ENCODE peak calls at places on chromosomes 6 and 20, in seven cellular contexts. I is LoVo; O is NT2/D1; S is effector CD4-positive, alpha-beta T cell; K is OCI-LY7; J is MV-4-11; U is neural progenitor cell. X is an unnamed sample.

GRCh38 chr20:10447028-10447427 is 11.9 kb downstream of the SLX4IP start:
- DNase-seq in J (peak), K (peak), I (peak), U (no peak), S (peak), O (no peak), X (peak)

GRCh38 chr6:29734046-29735018 is 11.1 kb downstream of the HLA-F start:
- DNase-seq in S (no peak), J (peak), I (no peak), K (no peak), O (no peak), U (no peak), X (no peak)

GRCh38 chr6:26412954-26413353 is 10.9 kb downstream of the BTN3A1 start:
- DNase-seq in I (no peak), O (no peak), J (no peak), U (no peak), S (no peak), K (no peak), X (no peak)

GRCh38 chr6:37897321-37897720 is 77.8 kb downstream of the ZFAND3 start:
- DNase-seq in K (no peak), S (no peak), J (no peak), I (peak), U (no peak), O (no peak), X (no peak)

GRCh38 chr6:170290306-170291128 is at the start of gene DLL1:
- DNase-seq in I (peak), S (no peak), O (no peak), K (no peak), J (no peak), U (peak), X (peak)

GRCh38 chr6:12653396-12653910 is 63.1 kb upstream of the PHACTR1 start:
- DNase-seq in U (no peak), K (no peak), I (no peak), S (no peak), O (no peak), J (no peak), X (no peak)

GRCh38 chr6:84118191-84118590 is 84.6 kb downstream of the MRAP2 start:
- DNase-seq in J (no peak), O (no peak), K (no peak), U (no peak), I (no peak), S (no peak), X (no peak)

GRCh38 chr6:160160450-160160849 is 38.8 kb downstream of the SLC22A1 start:
- DNase-seq in I (no peak), K (no peak), U (no peak), J (peak), S (no peak), O (no peak), X (no peak)

GRCh38 chr6:162344935-162345599 is 382.5 kb downstream of the PRKN start:
- DNase-seq in U (no peak), O (no peak), K (no peak), S (no peak), I (no peak), J (no peak), X (peak)

GRCh38 chr6:106692112-106692822 is 62.9 kb downstream of the QRSL1 start:
- DNase-seq in I (peak), S (no peak), O (peak), U (peak), J (no peak), K (no peak), X (no peak)

GRCh38 chr6:36720251-36721141 is 22.9 kb downstream of the RAB44 start:
- DNase-seq in I (no peak), S (no peak), K (peak), O (no peak), U (no peak), J (no peak), X (no peak)

GRCh38 chr6:117531346-117531745 is 48.9 kb downstream of the DCBLD1 start:
- DNase-seq in I (no peak), O (no peak), K (no peak), U (no peak), J (no peak), S (no peak), X (no peak)

GRCh38 chr6:88166901-88167624 is 916 bp upstream of the CNR1 start:
- DNase-seq in U (peak), S (no peak), K (peak), O (no peak), I (no peak), J (no peak), X (no peak)

GRCh38 chr6:11815231-11815630 is 36.6 kb upstream of the ADTRP start:
- DNase-seq in K (no peak), U (no peak), O (no peak), I (no peak), J (no peak), S (no peak), X (no peak)

GRCh38 chr6:35401514-35401913 is 50.6 kb upstream of the FANCE start:
- DNase-seq in I (peak), O (no peak), S (no peak), U (no peak), J (no peak), K (no peak), X (no peak)

GRCh38 chr6:39330057-39330456 is 7.6 kb upstream of the KCNK16 start:
- DNase-seq in K (peak), U (no peak), S (no peak), J (peak), I (no peak), O (no peak), X (peak)

GRCh38 chr6:123053602-123054225 is 57.7 kb downstream of the CLVS2 start:
- DNase-seq in U (no peak), K (no peak), I (no peak), J (no peak), O (no peak), S (no peak), X (no peak)

GRCh38 chr6:46510656-46511055 is 19.4 kb upstream of the RCAN2 start:
- DNase-seq in K (no peak), O (no peak), I (no peak), S (no peak), U (no peak), J (no peak), X (no peak)

GRCh38 chr20:44193801-44194200 is 6.8 kb upstream of the JPH2 start:
- DNase-seq in O (no peak), I (no peak), K (no peak), S (no peak), J (no peak), U (no peak), X (no peak)

GRCh38 chr6:57313711-57314471 is 3.5 kb upstream of the PRIM2 start:
- DNase-seq in O (no peak), S (no peak), K (no peak), I (peak), U (no peak), J (no peak), X (no peak)

GRCh38 chr6:144722214-144722737 is 437.1 kb downstream of the UTRN start:
- DNase-seq in K (no peak), I (no peak), O (no peak), U (no peak), S (no peak), J (no peak), X (peak)

GRCh38 chr6:45676376-45676775 is 298.6 kb upstream of the SUPT3H start:
- DNase-seq in O (no peak), J (no peak), I (no peak), U (no peak), S (no peak), K (no peak), X (peak)

GRCh38 chr6:129105793-129106192 is 222.9 kb downstream of the LAMA2 start:
- DNase-seq in S (no peak), O (no peak), U (no peak), J (no peak), I (no peak), K (no peak), X (no peak)

GRCh38 chr20:4898845-4899244 is 102.5 kb downstream of the SLC23A2 start:
- DNase-seq in O (no peak), K (no peak), I (no peak), S (no peak), U (no peak), J (no peak), X (no peak)